ENCODE peak calls at places on chromosomes 11 and 22, in seven cellular contexts. C is fibroblast of lung; S is PC-3; K is BE2C; A is natural killer cell treated with Interleukin-12 subunit alpha and Interleukin-12 subunit beta and Interleukin-15 and Interleukin-18, amount 100 ng/mL, for 72 hours; B is stimulated activated CD8-positive, alpha-beta memory T cell treated with anti-CD3 and anti-CD28 coated beads, Interleukin-2, amount 100 ng/mL, for 1 hour; G is H9. N is an unnamed sample.

GRCh38 chr11:134537296-134537695 is 125.3 kb upstream of the B3GAT1 start:
- DNase-seq in C (no peak), S (no peak), K (no peak), A (no peak), B (no peak), G (peak; percentile 22), N (no peak)

GRCh38 chr11:2576536-2576935 is 123.3 kb downstream of the KCNQ1OT1 start:
- DNase-seq in C (no peak), S (no peak), K (peak; percentile 1), A (no peak), B (no peak), G (peak; percentile 15), N (no peak)

GRCh38 chr22:45223304-45224117 is 17.2 kb downstream of the KIAA0930 start:
- DNase-seq in C (no peak), S (no peak), K (no peak), A (peak; percentile 35), B (no peak), G (no peak), N (no peak)

GRCh38 chr11:38814670-38815069 is 2216.6 kb upstream of the RAG2 start:
- DNase-seq in C (peak; percentile 92), S (peak; percentile 83), K (no peak), A (no peak), B (no peak), G (no peak), N (no peak)

GRCh38 chr11:2995091-2995561 is 3.0 kb upstream of the NAP1L4 start:
- DNase-seq in C (no peak), S (no peak), K (no peak), A (no peak), B (no peak), G (no peak), N (no peak)

GRCh38 chr22:24868979-24869378 is 63.0 kb downstream of the SGSM1 start:
- DNase-seq in C (no peak), S (no peak), K (no peak), A (no peak), B (no peak), G (no peak), N (no peak)

GRCh38 chr11:47915407-47916137 is 64.8 kb upstream of the PTPRJ start:
- DNase-seq in C (no peak), S (no peak), K (peak; percentile 21), A (no peak), B (no peak), G (no peak), N (peak; percentile 84)

GRCh38 chr22:24208012-24208749 is 26.9 kb downstream of the SUSD2 start:
- DNase-seq in C (peak; percentile 99), S (peak; percentile 95), K (no peak), A (no peak), B (no peak), G (no peak), N (peak; percentile 62)

GRCh38 chr11:106961518-106961917 is 56.8 kb downstream of the GUCY1A2 start:
- DNase-seq in C (peak; percentile 94), S (peak; percentile 81), K (no peak), A (no peak), B (no peak), G (no peak), N (no peak)

GRCh38 chr11:64675417-64676252 is 47.4 kb downstream of the NRXN2 start:
- DNase-seq in C (peak; percentile 78), S (peak; percentile 44), K (peak; percentile 89), A (no peak), B (no peak), G (no peak), N (no peak)

GRCh38 chr22:41538583-41538982 is 5.7 kb downstream of the POLR3H start:
- DNase-seq in C (no peak), S (no peak), K (no peak), A (no peak), B (no peak), G (no peak), N (no peak)

GRCh38 chr11:44565746-44566558 is 489 bp downstream of the CD82 start:
- DNase-seq in C (no peak), S (no peak), K (no peak), A (no peak), B (no peak), G (peak; percentile 45), N (peak; percentile 67)

GRCh38 chr11:87460842-87461637 is 423.3 kb downstream of the TMEM135 start:
- DNase-seq in C (no peak), S (no peak), K (no peak), A (no peak), B (no peak), G (no peak), N (no peak)

GRCh38 chr11:13169709-13170108 is 107.9 kb upstream of the BMAL1 start:
- DNase-seq in C (peak; percentile 95), S (peak; percentile 85), K (no peak), A (no peak), B (no peak), G (no peak), N (no peak)

GRCh38 chr22:46742576-46743221 is 4.6 kb upstream of the CERK start:
- DNase-seq in C (no peak), S (peak; percentile 83), K (no peak), A (no peak), B (no peak), G (no peak), N (peak; percentile 52)

GRCh38 chr11:9396310-9396709 is 11.9 kb downstream of the IPO7 start:
- DNase-seq in C (peak; percentile 35), S (no peak), K (no peak), A (no peak), B (no peak), G (no peak), N (no peak)

GRCh38 chr11:133801356-133801755 is 44.0 kb downstream of the SPATA19 start:
- DNase-seq in C (no peak), S (no peak), K (no peak), A (no peak), B (no peak), G (peak; percentile 5), N (no peak)

GRCh38 chr11:46778416-46778815 is 59.4 kb downstream of the F2 start:
- DNase-seq in C (no peak), S (peak; percentile 53), K (no peak), A (no peak), B (no peak), G (no peak), N (peak; percentile 43)

GRCh38 chr22:35539910-35540599 is 576 bp upstream of the RASD2 start:
- DNase-seq in C (peak; percentile 24), S (peak; percentile 45), K (peak; percentile 82), A (peak; percentile 83), B (peak; percentile 47), G (no peak), N (no peak)

GRCh38 chr11:134119094-134119493 is 50.2 kb downstream of the JAM3 start:
- DNase-seq in C (peak; percentile 91), S (no peak), K (no peak), A (no peak), B (no peak), G (no peak), N (no peak)

GRCh38 chr11:126129681-126130671 is 67.3 kb upstream of the CDON start:
- DNase-seq in C (no peak), S (no peak), K (no peak), A (peak; percentile 31), B (no peak), G (no peak), N (peak; percentile 36)

GRCh38 chr22:22463855-22464540 is 44.5 kb downstream of the ZNF280B start:
- DNase-seq in C (peak; percentile 40), S (peak; percentile 79), K (peak; percentile 65), A (no peak), B (peak; percentile 4), G (peak; percentile 59), N (peak; percentile 72)

GRCh38 chr11:2586793-2587131 is 113.0 kb downstream of the KCNQ1OT1 start:
- DNase-seq in C (no peak), S (no peak), K (no peak), A (peak; percentile 39), B (no peak), G (peak; percentile 17), N (no peak)

GRCh38 chr22:45077826-45078334 is 68.1 kb upstream of the PHF21B start:
- DNase-seq in C (no peak), S (no peak), K (no peak), A (no peak), B (no peak), G (no peak), N (no peak)

GRCh38 chr11:127126956-127127355 is 126.4 kb upstream of the KIRREL3 start:
- DNase-seq in C (no peak), S (no peak), K (no peak), A (no peak), B (no peak), G (no peak), N (no peak)

GRCh38 chr11:134332189-134332631 is 422 bp downstream of the GLB1L2 start:
- DNase-seq in C (no peak), S (no peak), K (peak; percentile 34), A (no peak), B (no peak), G (peak; percentile 56), N (peak; percentile 57)

GRCh38 chr11:19352736-19353110 is 112.0 kb upstream of the E2F8 start:
- DNase-seq in C (no peak), S (no peak), K (no peak), A (no peak), B (no peak), G (no peak), N (no peak)

GRCh38 chr22:20970939-20971657 is 4.0 kb downstream of the AIFM3 start:
- DNase-seq in C (no peak), S (no peak), K (no peak), A (no peak), B (no peak), G (no peak), N (no peak)

GRCh38 chr11:58928691-58929090 is 10.6 kb upstream of the GLYATL1 start:
- DNase-seq in C (no peak), S (no peak), K (no peak), A (no peak), B (no peak), G (no peak), N (no peak)

GRCh38 chr11:2685566-2686359 is 14.0 kb downstream of the KCNQ1OT1 start:
- DNase-seq in C (no peak), S (no peak), K (no peak), A (no peak), B (no peak), G (no peak), N (no peak)

GRCh38 chr22:44968736-44969135 is 41.1 kb downstream of the PHF21B start:
- DNase-seq in C (no peak), S (peak; percentile 11), K (no peak), A (no peak), B (no peak), G (no peak), N (no peak)

GRCh38 chr11:33168605-33169240 is 7.4 kb upstream of the CSTF3 start:
- DNase-seq in C (peak; percentile 68), S (no peak), K (no peak), A (no peak), B (no peak), G (no peak), N (no peak)

GRCh38 chr11:118091690-118092089 is 4.9 kb upstream of the SMIM35 start:
- DNase-seq in C (no peak), S (no peak), K (no peak), A (no peak), B (no peak), G (no peak), N (no peak)

GRCh38 chr11:73854680-73855079 is 22.0 kb downstream of the COA4 start:
- DNase-seq in C (peak; percentile 31), S (peak; percentile 73), K (no peak), A (no peak), B (no peak), G (no peak), N (no peak)

GRCh38 chr22:36922097-36922608 is 8.7 kb downstream of the CSF2RB start:
- DNase-seq in C (no peak), S (no peak), K (no peak), A (no peak), B (no peak), G (peak; percentile 59), N (no peak)

GRCh38 chr11:68735626-68736025 is 15.7 kb downstream of the TESMIN start:
- DNase-seq in C (no peak), S (no peak), K (no peak), A (no peak), B (no peak), G (no peak), N (no peak)

GRCh38 chr11:86678296-86678695 is 5.9 kb upstream of the ME3 start:
- DNase-seq in C (no peak), S (no peak), K (no peak), A (no peak), B (no peak), G (no peak), N (no peak)

GRCh38 chr11:129317564-129317963 is 58.1 kb upstream of the BARX2 start:
- DNase-seq in C (no peak), S (peak; percentile 84), K (no peak), A (no peak), B (no peak), G (no peak), N (peak; percentile 82)